ENCODE peak calls at places on chromosomes 13 and 19, in four cellular contexts. Z is hepatocyte, D is Peyer's patch, G is left lung. B is an unnamed sample. For H3K4me1, the result is how much of the 10 kb centered on the place peaks cover.

GRCh38 chr19:30085394-30085793 is 143.4 kb downstream of the URI1 start:
- DNase-seq in Z (no peak), D (no peak), G (no peak), B (no peak)

GRCh38 chr13:95809429-95809828 is 132.5 kb downstream of the DNAJC3 start:
- DNase-seq in Z (no peak), D (no peak), G (no peak), B (no peak)

GRCh38 chr13:80382576-80382975 is 41.6 kb upstream of the SPRY2 start:
- DNase-seq in Z (no peak), G (no peak), D (no peak), B (no peak)

GRCh38 chr13:99501952-99502310 is 659 bp downstream of the TM9SF2 start:
- DNase-seq in G (peak), Z (peak), D (peak), B (no peak)

GRCh38 chr19:45098521-45099464 is 5.8 kb downstream of the PPP1R37 start:
- DNase-seq in G (no peak), D (no peak), Z (no peak), B (no peak)

GRCh38 chr13:49448753-49449152 is 4.7 kb downstream of the SETDB2 start:
- DNase-seq in Z (no peak), D (no peak), G (no peak), B (no peak)

GRCh38 chr19:55196803-55197202 is 12.5 kb downstream of the PTPRH start:
- DNase-seq in G (no peak), D (no peak), Z (peak), B (no peak)

GRCh38 chr19:55642153-55643002 is 1.1 kb upstream of the ZNF581 start:
- DNase-seq in G (no peak), D (no peak), Z (no peak), B (peak)

GRCh38 chr13:110916671-110917142 is 1.8 kb upstream of the ANKRD10 start:
- DNase-seq in Z (peak), D (no peak), G (no peak), B (no peak)

GRCh38 chr13:62643007-62643483 is 1227.4 kb upstream of the PCDH20 start:
- DNase-seq in D (no peak), G (no peak), Z (peak), B (no peak)

GRCh38 chr13:107450931-107451330 is 764.4 kb downstream of the LIG4 start:
- DNase-seq in Z (no peak), D (no peak), G (peak), B (no peak)

GRCh38 chr13:110415669-110416068 is 108.6 kb downstream of the COL4A2 start:
- DNase-seq in G (no peak), D (no peak), Z (peak), B (no peak)

GRCh38 chr13:109790951-109791605 is 4.7 kb upstream of the IRS2 start:
- DNase-seq in G (no peak), Z (peak), D (peak), B (no peak)

GRCh38 chr13:64482373-64482772 is 2747.8 kb downstream of the PCDH9 start:
- DNase-seq in Z (no peak), D (no peak), G (no peak), B (no peak)

GRCh38 chr13:33106656-33107402 is 90.6 kb downstream of the KL start:
- DNase-seq in D (no peak), G (no peak), Z (no peak), B (no peak)

GRCh38 chr19:16571689-16572331 is 405 bp downstream of the SLC35E1 start:
- DNase-seq in D (no peak), G (no peak), Z (peak), B (no peak)

GRCh38 chr13:22134261-22134660 is 463.4 kb downstream of the FGF9 start:
- DNase-seq in Z (no peak), D (no peak), G (no peak), B (no peak)

GRCh38 chr19:56086671-56087430 is 34.2 kb downstream of the ZNF787 start:
- DNase-seq in Z (no peak), G (no peak), D (no peak), B (no peak)

GRCh38 chr19:30755581-30755980 is 383.4 kb downstream of the ZNF536 start:
- DNase-seq in D (no peak), G (no peak), Z (no peak), B (no peak)

GRCh38 chr19:47111081-47111589 is 2.4 kb downstream of the ZC3H4 start:
- DNase-seq in Z (no peak), G (peak), D (peak), B (peak)

DNA sequence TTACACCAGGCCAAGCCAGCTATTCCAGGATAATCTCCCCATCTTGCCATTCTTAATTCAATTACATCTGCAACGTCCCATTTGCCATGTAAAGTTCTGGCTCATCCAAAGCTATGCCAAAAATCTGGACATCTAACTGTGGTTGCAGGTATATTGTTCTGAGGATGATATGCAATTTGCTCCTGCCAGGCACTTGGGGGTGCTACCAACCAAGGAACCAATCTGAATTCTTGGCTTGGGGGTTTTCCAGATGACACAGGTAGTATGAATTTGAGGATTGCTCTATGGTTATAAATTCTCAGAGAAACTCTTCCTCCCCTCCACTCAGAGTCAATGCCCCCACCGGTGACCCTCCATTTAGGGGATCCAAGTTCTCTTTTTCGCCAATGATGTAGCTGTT is 33.0 kb downstream of the CRYL1 start:
- DNase-seq in G (no peak), D (no peak), Z (peak), B (peak)
- H3K4me3 ChIP-seq in G (no peak), D (no peak), Z (no peak), B (no peak)

GRCh38 chr13:94711561-94712286 is 621 bp downstream of the SOX21 start:
- DNase-seq in G (no peak), Z (peak), D (no peak), B (no peak)

GRCh38 chr13:94712287-94712811 is at the start of gene SOX21:
- DNase-seq in D (no peak), Z (no peak), G (no peak), B (no peak)

GRCh38 chr13:94713556-94714182 is 1.3 kb upstream of the SOX21 start:
- DNase-seq in Z (no peak), D (no peak), G (no peak), B (no peak)

GRCh38 chr13:94712812-94713555 is 639 bp upstream of the SOX21 start:
- DNase-seq in G (no peak), D (no peak), Z (peak), B (peak)

GRCh38 chr13:94716016-94716415 is 3.7 kb upstream of the SOX21 start:
- DNase-seq in G (no peak), D (no peak), Z (no peak), B (no peak)
- TF ChIP-seq CTCF in G (no peak), D (no peak), Z (peak), B (no peak)

DNA sequence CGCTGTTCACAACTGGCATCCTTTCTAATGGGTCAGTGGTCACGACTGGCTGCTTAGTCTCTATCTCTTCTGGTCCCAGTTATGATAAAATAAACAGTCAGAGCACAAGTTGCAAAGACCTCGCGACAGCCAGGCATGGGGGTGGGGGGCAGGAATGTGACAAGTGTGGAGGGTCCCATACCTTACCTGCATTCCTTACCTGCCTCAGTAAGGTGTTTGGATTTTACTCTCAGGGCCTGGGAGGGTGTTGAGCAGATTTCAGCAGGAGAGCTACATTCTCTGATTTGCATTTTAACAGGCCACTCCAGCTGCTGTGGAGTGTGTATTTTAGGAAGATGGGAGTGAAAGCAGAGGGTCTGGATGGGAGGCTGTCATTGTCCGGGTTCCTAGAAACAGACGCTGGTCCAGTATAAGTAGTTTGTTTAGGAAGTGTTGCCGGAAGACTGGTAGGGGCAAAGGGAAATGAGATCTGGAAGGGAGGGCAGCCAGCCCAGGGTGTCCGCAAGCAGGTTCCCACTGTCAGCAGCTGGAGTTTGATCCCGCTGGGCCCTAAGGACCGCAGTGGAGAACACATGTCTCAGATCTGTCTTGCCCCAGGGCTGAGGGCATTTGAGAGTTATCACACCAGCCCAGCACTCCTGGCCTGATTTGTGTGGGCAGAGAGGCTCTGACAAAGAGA is 920.0 kb downstream of the UQCRFS1 start:
- DNase-seq in Z (no peak), D (no peak), G (no peak), B (no peak)
- H3K4me1 ChIP-seq in Z (under half), D (under half), G (under half), B (under half)

GRCh38 chr19:687569-688166 is 7.6 kb downstream of the PRSS57 start:
- DNase-seq in G (no peak), D (no peak), Z (no peak), B (no peak)
- H3K4me3 ChIP-seq in G (no peak), D (no peak), Z (no peak), B (no peak)

DNA sequence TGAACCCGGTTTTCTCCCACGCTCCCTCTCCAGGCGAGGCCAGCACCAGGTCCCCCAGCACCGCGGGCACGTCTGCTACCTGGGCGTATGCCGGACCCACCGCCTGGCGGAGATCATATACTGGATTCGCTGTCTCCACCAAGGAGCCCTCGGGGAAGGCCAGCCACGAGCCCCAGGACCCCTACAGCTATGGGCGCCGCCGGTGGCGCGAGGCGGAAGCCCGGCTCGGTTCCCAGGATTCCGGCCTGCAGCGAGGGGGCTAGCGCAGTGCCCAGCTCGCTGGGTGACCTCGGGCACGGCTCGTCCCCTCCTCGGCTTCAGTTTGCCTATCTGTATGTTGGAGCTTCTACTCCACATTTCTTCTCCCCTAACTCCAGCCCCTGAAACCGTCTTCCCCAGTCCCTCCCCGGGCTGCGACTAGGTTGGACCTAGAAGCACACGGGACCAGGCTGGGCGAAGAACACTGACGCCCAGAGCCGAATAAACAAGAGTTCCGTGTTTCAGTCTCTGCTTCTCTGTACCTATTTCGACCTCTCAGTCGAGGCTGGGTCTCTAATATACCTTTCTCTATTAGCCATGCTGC is 752 bp upstream of the CPT1C start:
- DNase-seq in Z (peak), D (no peak), G (no peak), B (no peak)
- TF ChIP-seq CTCF in Z (no peak), D (no peak), G (no peak), B (no peak)

B was measured in mucosa of descending colon.